ENCODE peak calls at places on chromosomes 12 and 14, in eight cellular contexts. I is trophoblast cell, F is stomach, V is substantia nigra, G is suprapubic skin, Y is ovary, S is GM23338, O is uterus. R is an unnamed sample.
A peak's percentile ranks its signal among the peaks of the same experiment; 100 is the strongest.

GRCh38 chr12:104280703-104281458 is 22.7 kb upstream of the EID3 start:
- DNase-seq in I (peak; percentile 37), V (no peak), O (no peak), Y (no peak), G (no peak), F (no peak), S (no peak), R (no peak)

GRCh38 chr14:59310644-59311043 is 122.2 kb downstream of the DAAM1 start:
- DNase-seq in F (no peak), I (no peak), S (no peak), O (no peak), Y (no peak), V (no peak), G (no peak), R (no peak)

GRCh38 chr14:84969501-84969900 is 560.4 kb upstream of the FLRT2 start:
- DNase-seq in Y (no peak), I (no peak), F (no peak), G (no peak), O (no peak), V (no peak), S (no peak), R (no peak)

GRCh38 chr12:124625867-124626675 is 58.7 kb upstream of the NCOR2 start:
- DNase-seq in Y (peak; percentile 53), V (no peak), I (no peak), S (no peak), O (peak; percentile 81), G (peak; percentile 94), F (peak; percentile 66), R (peak; percentile 40)

GRCh38 chr12:68675098-68675842 is 11.5 kb upstream of the NUP107 start:
- DNase-seq in O (no peak), S (peak; percentile 43), Y (no peak), V (no peak), G (no peak), I (no peak), F (peak; percentile 48), R (no peak)

GRCh38 chr12:88578274-88578673 is 2.0 kb downstream of the KITLG start:
- DNase-seq in V (no peak), I (no peak), O (no peak), F (no peak), Y (no peak), S (no peak), G (no peak), R (no peak)

GRCh38 chr14:44833376-44833775 is 128.4 kb downstream of the KLHL28 start:
- DNase-seq in F (no peak), Y (no peak), V (no peak), G (no peak), O (no peak), I (no peak), S (no peak), R (no peak)

GRCh38 chr12:105257321-105257728 is 21.4 kb upstream of the APPL2 start:
- DNase-seq in F (no peak), O (no peak), V (no peak), I (peak; percentile 10), S (no peak), G (no peak), Y (no peak), R (no peak)

GRCh38 chr12:88471641-88472040 is 108.6 kb downstream of the KITLG start:
- DNase-seq in F (no peak), V (no peak), Y (no peak), G (no peak), S (peak; percentile 30), I (no peak), O (no peak), R (no peak)

GRCh38 chr14:68011629-68012028 is 192.1 kb downstream of the RAD51B start:
- DNase-seq in O (no peak), G (no peak), Y (no peak), V (no peak), F (no peak), S (no peak), I (no peak), R (no peak)

GRCh38 chr12:95417372-95417771 is 56.6 kb upstream of the METAP2 start:
- DNase-seq in I (no peak), G (no peak), F (no peak), V (no peak), S (no peak), Y (no peak), O (no peak), R (no peak)
- H3K27ac ChIP-seq in I (no peak overlapping the region), G (peak overlapping the region; percentile 49), F (no peak overlapping the region), V (no peak overlapping the region), S (no peak overlapping the region), Y (no peak overlapping the region), O (no peak overlapping the region), R (no peak overlapping the region)

GRCh38 chr12:26988703-26989102 is 25.5 kb downstream of the TM7SF3 start:
- DNase-seq in O (no peak), Y (no peak), V (no peak), F (no peak), S (no peak), I (no peak), G (no peak), R (no peak)

GRCh38 chr12:26978801-26979200 is 35.4 kb downstream of the TM7SF3 start:
- DNase-seq in Y (no peak), S (no peak), O (no peak), F (no peak), I (no peak), V (no peak), G (no peak), R (no peak)

GRCh38 chr12:26987634-26988424 is 26.4 kb downstream of the TM7SF3 start:
- DNase-seq in I (no peak), F (no peak), O (no peak), G (no peak), Y (no peak), S (no peak), V (no peak), R (no peak)

GRCh38 chr12:26979733-26980132 is 34.5 kb downstream of the TM7SF3 start:
- DNase-seq in O (no peak), I (no peak), Y (no peak), S (no peak), F (no peak), V (no peak), G (no peak), R (no peak)

DNA sequence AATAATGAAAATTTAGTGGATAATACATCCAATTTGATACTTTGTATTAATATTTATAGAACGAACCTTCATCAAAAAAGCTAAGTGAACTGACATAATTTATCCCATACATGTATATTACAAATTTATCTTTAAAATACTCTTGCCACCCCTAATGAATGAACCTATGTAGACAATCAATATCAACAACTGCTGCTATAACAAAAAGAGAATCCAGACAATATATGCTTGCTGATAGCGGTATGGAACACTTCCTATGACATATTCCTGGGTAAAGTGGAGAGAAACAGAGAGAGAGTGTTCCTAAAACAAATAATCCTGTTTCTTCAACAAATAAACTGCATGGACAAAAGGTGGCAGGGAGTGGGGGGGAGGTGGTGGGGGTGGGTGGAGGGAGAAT is 31.3 kb downstream of the TM7SF3 start:
- DNase-seq in Y (no peak), I (no peak), G (no peak), O (no peak), F (no peak), S (no peak), V (no peak), R (no peak)
- H3K27ac ChIP-seq in Y (no peak overlapping the region), I (no peak overlapping the region), G (no peak overlapping the region), O (no peak overlapping the region), F (no peak overlapping the region), S (no peak overlapping the region), V (no peak overlapping the region), R (no peak overlapping the region)

GRCh38 chr12:46659844-46660243 is 166.0 kb downstream of the SLC38A4 start:
- DNase-seq in I (no peak), G (no peak), V (no peak), F (no peak), Y (no peak), O (no peak), S (no peak), R (no peak)
- H3K27ac ChIP-seq in I (peak overlapping the region; percentile 16), G (peak overlapping the region; percentile 71), V (no peak overlapping the region), F (no peak overlapping the region), Y (peak overlapping the region; percentile 17), O (peak overlapping the region; percentile 71), S (no peak overlapping the region), R (no peak overlapping the region)

GRCh38 chr12:46386877-46387629 is 14.5 kb upstream of the SLC38A2 start:
- DNase-seq in V (peak; percentile 22), Y (no peak), O (peak; percentile 51), S (peak; percentile 67), F (no peak), G (peak; percentile 63), I (no peak), R (no peak)

GRCh38 chr12:46386360-46386867 is 13.8 kb upstream of the SLC38A2 start:
- DNase-seq in Y (no peak), G (no peak), O (no peak), V (no peak), S (no peak), F (no peak), I (peak; percentile 39), R (no peak)

GRCh38 chr12:46389130-46389616 is 16.6 kb upstream of the SLC38A2 start:
- DNase-seq in S (no peak), G (no peak), O (no peak), F (no peak), I (no peak), Y (no peak), V (no peak), R (no peak)

GRCh38 chr12:46388427-46388992 is 15.9 kb upstream of the SLC38A2 start:
- DNase-seq in S (no peak), G (no peak), O (no peak), V (no peak), Y (no peak), F (no peak), I (no peak), R (no peak)

GRCh38 chr12:46387697-46388096 is 15.1 kb upstream of the SLC38A2 start:
- DNase-seq in G (no peak), F (no peak), O (no peak), I (no peak), Y (no peak), S (peak; percentile 12), V (no peak), R (no peak)
- H3K27ac ChIP-seq in G (peak overlapping the region; percentile 82), F (no peak overlapping the region), O (peak overlapping the region; percentile 100), I (no peak overlapping the region), Y (no peak overlapping the region), S (peak overlapping the region; percentile 89), V (no peak overlapping the region), R (no peak overlapping the region)

DNA sequence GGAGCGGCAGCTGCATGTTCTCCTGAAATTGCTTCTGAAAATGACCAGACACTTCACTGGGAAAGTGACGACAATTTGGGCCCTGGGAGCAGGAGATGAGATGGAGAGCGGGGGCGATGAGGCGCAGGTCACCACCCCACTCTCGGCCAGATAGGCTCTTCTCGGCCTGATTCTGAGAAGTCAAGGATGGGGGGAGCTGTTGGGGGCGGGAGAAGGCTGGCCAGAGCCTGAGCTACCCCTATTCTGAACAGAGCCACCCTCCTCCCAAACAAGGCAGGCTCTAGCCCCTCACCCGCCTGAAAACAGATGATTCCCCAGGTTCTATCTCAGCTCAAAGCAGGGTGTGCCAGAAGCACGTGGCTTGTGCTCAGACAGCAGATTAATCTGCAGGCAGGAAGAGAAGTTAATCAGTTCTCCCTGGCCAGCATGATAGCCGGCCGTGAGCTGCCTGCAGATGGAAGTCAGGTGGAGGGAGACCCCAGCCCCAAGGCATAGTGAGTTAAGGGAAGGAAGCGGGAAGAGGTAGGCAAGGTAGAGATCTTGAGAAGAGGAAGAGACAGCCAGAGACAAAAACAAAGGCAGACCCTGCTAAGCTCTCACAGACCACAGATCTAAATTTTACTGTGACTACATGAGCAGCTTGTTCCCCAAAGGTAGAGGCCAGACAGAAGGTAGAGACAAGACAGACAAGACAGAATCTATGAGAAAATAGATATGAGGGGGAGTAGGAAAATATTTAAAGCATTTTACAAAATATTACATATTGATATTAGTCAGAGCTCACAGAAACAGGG is 10.9 kb upstream of the TAC3 start:
- DNase-seq in S (no peak), Y (no peak), I (no peak), F (no peak), V (no peak), O (no peak), G (no peak), R (no peak)
- H3K27ac ChIP-seq in S (no peak overlapping the region), Y (no peak overlapping the region), I (no peak overlapping the region), F (no peak overlapping the region), V (no peak overlapping the region), O (no peak overlapping the region), G (no peak overlapping the region), R (no peak overlapping the region)